ENCODE peak calls at places on chromosome 5, in six cellular contexts. O, A, Q, E, J and T are unnamed samples.
A peak's percentile ranks its signal among the peaks of the same experiment; 100 is the strongest.

GRCh38 chr5:15834596-15835245 is 334.7 kb downstream of the FBXL7 start:
- DNase-seq in O (no peak), A (no peak), Q (no peak), E (no peak), J (peak; percentile 37), T (no peak)

GRCh38 chr5:127298623-127299022 is 8.0 kb downstream of the MEGF10 start:
- DNase-seq in O (no peak), A (no peak), Q (no peak), E (no peak), J (no peak), T (no peak)

GRCh38 chr5:121987685-121988073 is 25.9 kb downstream of the SRFBP1 start:
- DNase-seq in O (no peak), A (no peak), Q (no peak), E (no peak), J (peak; percentile 30), T (no peak)

GRCh38 chr5:37799865-37800421 is 39.9 kb downstream of the GDNF start:
- DNase-seq in O (no peak), A (no peak), Q (no peak), E (peak; percentile 69), J (no peak), T (no peak)

GRCh38 chr5:72441861-72442540 is 65.2 kb downstream of the ZNF366 start:
- DNase-seq in O (peak; percentile 76), A (no peak), Q (no peak), E (no peak), J (peak; percentile 80), T (no peak)

GRCh38 chr5:150762216-150762615 is 3.4 kb upstream of the DCTN4 start:
- DNase-seq in O (no peak), A (no peak), Q (no peak), E (no peak), J (no peak), T (no peak)

GRCh38 chr5:171957591-171958251 is 48.7 kb downstream of the FBXW11 start:
- DNase-seq in O (no peak), A (peak; percentile 22), Q (no peak), E (peak; percentile 46), J (no peak), T (no peak)

GRCh38 chr5:141494761-141495455 is 6.0 kb downstream of the PCDHGC5 start:
- DNase-seq in O (no peak), A (no peak), Q (no peak), E (no peak), J (no peak), T (no peak)

GRCh38 chr5:92017786-92018185 is 634.7 kb upstream of the ARRDC3 start:
- DNase-seq in O (peak; percentile 54), A (no peak), Q (no peak), E (no peak), J (peak; percentile 48), T (no peak)

GRCh38 chr5:39420482-39421145 is 4.2 kb downstream of the DAB2 start:
- DNase-seq in O (no peak), A (no peak), Q (no peak), E (no peak), J (no peak), T (no peak)

GRCh38 chr5:143495823-143496275 is 92.4 kb upstream of the NR3C1 start:
- DNase-seq in O (no peak), A (no peak), Q (no peak), E (no peak), J (no peak), T (no peak)

GRCh38 chr5:43215073-43215631 is 23.1 kb downstream of the NIM1K start:
- DNase-seq in O (no peak), A (no peak), Q (no peak), E (no peak), J (no peak), T (no peak)

GRCh38 chr5:98768160-98769005 is 5.1 kb upstream of the RGMB start:
- DNase-seq in O (no peak), A (no peak), Q (no peak), E (peak; percentile 45), J (no peak), T (peak; percentile 51)

GRCh38 chr5:168976311-168976893 is 324.5 kb downstream of the SLIT3 start:
- DNase-seq in O (no peak), A (no peak), Q (no peak), E (no peak), J (no peak), T (no peak)

GRCh38 chr5:34053133-34053532 is 10.1 kb upstream of the C1QTNF3 start:
- DNase-seq in O (peak; percentile 50), A (no peak), Q (no peak), E (no peak), J (peak; percentile 21), T (no peak)

GRCh38 chr5:139814704-139815280 is 19.2 kb downstream of the PSD2 start:
- DNase-seq in O (no peak), A (no peak), Q (no peak), E (no peak), J (no peak), T (no peak)